ENCODE peak calls at places on chromosomes 16 and 17, in ten cellular contexts. One of them, this sample, is unnamed.

GRCh38 chr17:4839965-4840892 is 7.1 kb downstream of the MINK1 start:
- DNase-seq in NCI-H1930: no peak
- DNase-seq in RPMI8226: no peak
- DNase-seq in HuH-7.5: no peak
- DNase-seq in ovary: no peak
- DNase-seq in SHP77 treated with DMSO at 0.1 percent for 48 hours: no peak
- DNase-seq in stimulated activated naive CD4-positive, alpha-beta T cell: no peak
- DNase-seq in activated CD4-positive, CD25-positive, alpha-beta regulatory T cell: no peak
- DNase-seq in AG20443: no peak
- DNase-seq in PC-3: peak; percentile 70
- DNase-seq in this sample: no peak

GRCh38 chr16:67954421-67955196 is 10.7 kb upstream of the LCAT start:
- DNase-seq in AG20443: no peak
- DNase-seq in PC-3: no peak
- DNase-seq in NCI-H1930: no peak
- DNase-seq in HuH-7.5: no peak
- DNase-seq in ovary: peak; percentile 9
- DNase-seq in RPMI8226: no peak
- DNase-seq in stimulated activated naive CD4-positive, alpha-beta T cell: no peak
- DNase-seq in activated CD4-positive, CD25-positive, alpha-beta regulatory T cell: no peak
- DNase-seq in SHP77 treated with DMSO at 0.1 percent for 48 hours: no peak
- DNase-seq in this sample: no peak

GRCh38 chr17:48545022-48545376 is at the start of gene HOXB2:
- DNase-seq in ovary: no peak
- DNase-seq in RPMI8226: no peak
- DNase-seq in stimulated activated naive CD4-positive, alpha-beta T cell: no peak
- DNase-seq in NCI-H1930: peak; percentile 71
- DNase-seq in AG20443: peak; percentile 60
- DNase-seq in SHP77 treated with DMSO at 0.1 percent for 48 hours: no peak
- DNase-seq in HuH-7.5: no peak
- DNase-seq in activated CD4-positive, CD25-positive, alpha-beta regulatory T cell: no peak
- DNase-seq in PC-3: no peak
- DNase-seq in this sample: peak; percentile 45

GRCh38 chr16:83992624-83993023 is 24.6 kb downstream of the NECAB2 start:
- DNase-seq in stimulated activated naive CD4-positive, alpha-beta T cell: no peak
- DNase-seq in HuH-7.5: no peak
- DNase-seq in activated CD4-positive, CD25-positive, alpha-beta regulatory T cell: no peak
- DNase-seq in AG20443: peak; percentile 46
- DNase-seq in SHP77 treated with DMSO at 0.1 percent for 48 hours: no peak
- DNase-seq in RPMI8226: peak; percentile 91
- DNase-seq in ovary: no peak
- DNase-seq in NCI-H1930: no peak
- DNase-seq in PC-3: peak; percentile 20
- DNase-seq in this sample: peak; percentile 49

GRCh38 chr17:80528521-80528920 is 16.1 kb upstream of the RPTOR start:
- DNase-seq in NCI-H1930: no peak
- DNase-seq in RPMI8226: no peak
- DNase-seq in ovary: no peak
- DNase-seq in activated CD4-positive, CD25-positive, alpha-beta regulatory T cell: no peak
- DNase-seq in stimulated activated naive CD4-positive, alpha-beta T cell: no peak
- DNase-seq in HuH-7.5: no peak
- DNase-seq in SHP77 treated with DMSO at 0.1 percent for 48 hours: no peak
- DNase-seq in PC-3: no peak
- DNase-seq in AG20443: no peak
- DNase-seq in this sample: no peak

GRCh38 chr17:41559548-41559947 is 12.3 kb downstream of the KRT9 start:
- DNase-seq in AG20443: no peak
- DNase-seq in activated CD4-positive, CD25-positive, alpha-beta regulatory T cell: no peak
- DNase-seq in ovary: no peak
- DNase-seq in PC-3: no peak
- DNase-seq in RPMI8226: no peak
- DNase-seq in stimulated activated naive CD4-positive, alpha-beta T cell: no peak
- DNase-seq in HuH-7.5: no peak
- DNase-seq in SHP77 treated with DMSO at 0.1 percent for 48 hours: no peak
- DNase-seq in NCI-H1930: no peak
- DNase-seq in this sample: no peak

GRCh38 chr17:2755941-2756724 is 6.7 kb upstream of the CCDC92B start:
- DNase-seq in stimulated activated naive CD4-positive, alpha-beta T cell: no peak
- DNase-seq in PC-3: no peak
- DNase-seq in NCI-H1930: peak; percentile 21
- DNase-seq in SHP77 treated with DMSO at 0.1 percent for 48 hours: no peak
- DNase-seq in activated CD4-positive, CD25-positive, alpha-beta regulatory T cell: no peak
- DNase-seq in AG20443: no peak
- DNase-seq in HuH-7.5: no peak
- DNase-seq in ovary: no peak
- DNase-seq in RPMI8226: no peak
- DNase-seq in this sample: no peak

GRCh38 chr17:79573196-79573929 is 37.5 kb downstream of the RBFOX3 start:
- DNase-seq in AG20443: no peak
- DNase-seq in stimulated activated naive CD4-positive, alpha-beta T cell: no peak
- DNase-seq in HuH-7.5: no peak
- DNase-seq in activated CD4-positive, CD25-positive, alpha-beta regulatory T cell: no peak
- DNase-seq in RPMI8226: no peak
- DNase-seq in PC-3: peak; percentile 16
- DNase-seq in ovary: no peak
- DNase-seq in NCI-H1930: no peak
- DNase-seq in SHP77 treated with DMSO at 0.1 percent for 48 hours: no peak
- DNase-seq in this sample: no peak

GRCh38 chr16:82395212-82395611 is 225.2 kb upstream of the MPHOSPH6 start:
- DNase-seq in AG20443: no peak
- DNase-seq in SHP77 treated with DMSO at 0.1 percent for 48 hours: no peak
- DNase-seq in RPMI8226: no peak
- DNase-seq in PC-3: no peak
- DNase-seq in activated CD4-positive, CD25-positive, alpha-beta regulatory T cell: no peak
- DNase-seq in ovary: no peak
- DNase-seq in NCI-H1930: no peak
- DNase-seq in HuH-7.5: no peak
- DNase-seq in stimulated activated naive CD4-positive, alpha-beta T cell: no peak
- DNase-seq in this sample: no peak

GRCh38 chr16:4937782-4938682 is 1.1 kb upstream of the PPL start:
- DNase-seq in SHP77 treated with DMSO at 0.1 percent for 48 hours: no peak
- DNase-seq in HuH-7.5: no peak
- DNase-seq in AG20443: no peak
- DNase-seq in stimulated activated naive CD4-positive, alpha-beta T cell: no peak
- DNase-seq in ovary: no peak
- DNase-seq in activated CD4-positive, CD25-positive, alpha-beta regulatory T cell: no peak
- DNase-seq in RPMI8226: no peak
- DNase-seq in NCI-H1930: no peak
- DNase-seq in PC-3: no peak
- DNase-seq in this sample: no peak

GRCh38 chr17:61253937-61254677 is 145.5 kb upstream of the TBX2 start:
- DNase-seq in SHP77 treated with DMSO at 0.1 percent for 48 hours: no peak
- DNase-seq in NCI-H1930: no peak
- DNase-seq in RPMI8226: no peak
- DNase-seq in stimulated activated naive CD4-positive, alpha-beta T cell: no peak
- DNase-seq in PC-3: no peak
- DNase-seq in AG20443: no peak
- DNase-seq in ovary: no peak
- DNase-seq in activated CD4-positive, CD25-positive, alpha-beta regulatory T cell: no peak
- DNase-seq in HuH-7.5: no peak
- DNase-seq in this sample: no peak

GRCh38 chr16:65315004-65315398 is 193.1 kb upstream of the CDH11 start:
- DNase-seq in activated CD4-positive, CD25-positive, alpha-beta regulatory T cell: no peak
- DNase-seq in ovary: peak; percentile 80
- DNase-seq in stimulated activated naive CD4-positive, alpha-beta T cell: no peak
- DNase-seq in PC-3: no peak
- DNase-seq in RPMI8226: no peak
- DNase-seq in HuH-7.5: no peak
- DNase-seq in SHP77 treated with DMSO at 0.1 percent for 48 hours: no peak
- DNase-seq in AG20443: no peak
- DNase-seq in NCI-H1930: no peak
- DNase-seq in this sample: peak; percentile 75

GRCh38 chr16:57271867-57272495 is 12.5 kb downstream of the PLLP start:
- DNase-seq in SHP77 treated with DMSO at 0.1 percent for 48 hours: no peak
- DNase-seq in stimulated activated naive CD4-positive, alpha-beta T cell: no peak
- DNase-seq in RPMI8226: no peak
- DNase-seq in ovary: no peak
- DNase-seq in PC-3: no peak
- DNase-seq in NCI-H1930: no peak
- DNase-seq in HuH-7.5: no peak
- DNase-seq in AG20443: no peak
- DNase-seq in activated CD4-positive, CD25-positive, alpha-beta regulatory T cell: no peak
- DNase-seq in this sample: no peak

GRCh38 chr16:68077866-68078725 is 7.1 kb upstream of the NFATC3 start:
- DNase-seq in ovary: no peak
- DNase-seq in SHP77 treated with DMSO at 0.1 percent for 48 hours: no peak
- DNase-seq in stimulated activated naive CD4-positive, alpha-beta T cell: no peak
- DNase-seq in PC-3: no peak
- DNase-seq in RPMI8226: no peak
- DNase-seq in AG20443: no peak
- DNase-seq in HuH-7.5: no peak
- DNase-seq in activated CD4-positive, CD25-positive, alpha-beta regulatory T cell: no peak
- DNase-seq in NCI-H1930: no peak
- DNase-seq in this sample: no peak

GRCh38 chr17:81110488-81111040 is 54.7 kb upstream of the PVALEF start:
- DNase-seq in PC-3: no peak
- DNase-seq in NCI-H1930: no peak
- DNase-seq in AG20443: no peak
- DNase-seq in RPMI8226: no peak
- DNase-seq in stimulated activated naive CD4-positive, alpha-beta T cell: no peak
- DNase-seq in SHP77 treated with DMSO at 0.1 percent for 48 hours: no peak
- DNase-seq in HuH-7.5: no peak
- DNase-seq in activated CD4-positive, CD25-positive, alpha-beta regulatory T cell: no peak
- DNase-seq in ovary: no peak
- DNase-seq in this sample: no peak

GRCh38 chr16:1309888-1310831 is 724 bp downstream of the UBE2I start:
- DNase-seq in HuH-7.5: no peak
- DNase-seq in NCI-H1930: no peak
- DNase-seq in activated CD4-positive, CD25-positive, alpha-beta regulatory T cell: no peak
- DNase-seq in ovary: peak; percentile 89
- DNase-seq in RPMI8226: peak; percentile 64
- DNase-seq in stimulated activated naive CD4-positive, alpha-beta T cell: peak; percentile 40
- DNase-seq in PC-3: no peak
- DNase-seq in AG20443: peak; percentile 59
- DNase-seq in SHP77 treated with DMSO at 0.1 percent for 48 hours: no peak
- DNase-seq in this sample: peak; percentile 59

GRCh38 chr16:17532338-17532995 is 61.7 kb upstream of the XYLT1 start:
- DNase-seq in PC-3: no peak
- DNase-seq in activated CD4-positive, CD25-positive, alpha-beta regulatory T cell: no peak
- DNase-seq in ovary: no peak
- DNase-seq in AG20443: no peak
- DNase-seq in HuH-7.5: no peak
- DNase-seq in RPMI8226: no peak
- DNase-seq in stimulated activated naive CD4-positive, alpha-beta T cell: no peak
- DNase-seq in SHP77 treated with DMSO at 0.1 percent for 48 hours: no peak
- DNase-seq in NCI-H1930: no peak
- DNase-seq in this sample: no peak

GRCh38 chr16:10386517-10387377 is 886 bp downstream of the ATF7IP2 start:
- DNase-seq in activated CD4-positive, CD25-positive, alpha-beta regulatory T cell: no peak
- DNase-seq in NCI-H1930: no peak
- DNase-seq in RPMI8226: no peak
- DNase-seq in AG20443: no peak
- DNase-seq in stimulated activated naive CD4-positive, alpha-beta T cell: peak; percentile 39
- DNase-seq in ovary: no peak
- DNase-seq in PC-3: peak; percentile 25
- DNase-seq in SHP77 treated with DMSO at 0.1 percent for 48 hours: no peak
- DNase-seq in HuH-7.5: no peak
- DNase-seq in this sample: no peak

GRCh38 chr17:68840073-68840472 is 115.1 kb downstream of the ABCA8 start:
- DNase-seq in SHP77 treated with DMSO at 0.1 percent for 48 hours: no peak
- DNase-seq in activated CD4-positive, CD25-positive, alpha-beta regulatory T cell: no peak
- DNase-seq in PC-3: no peak
- DNase-seq in HuH-7.5: no peak
- DNase-seq in NCI-H1930: no peak
- DNase-seq in RPMI8226: no peak
- DNase-seq in stimulated activated naive CD4-positive, alpha-beta T cell: no peak
- DNase-seq in AG20443: no peak
- DNase-seq in ovary: no peak
- DNase-seq in this sample: no peak

This sample was measured in left ventricle myocardium inferior.